ENCODE peak calls at places on chromosomes 1 and 21, in ten cellular contexts. N is osteoblast; I is mammary epithelial cell; A is esophagus squamous epithelium; J is stomach; O is GM23248; Q is PC-9; W is aorta; M is left ventricle myocardium inferior; H is naive thymus-derived CD4-positive, alpha-beta T cell. G is an unnamed sample.

GRCh38 chr1:45722809-45723208 is 27.6 kb downstream of the IPP start:
- DNase-seq in O (peak; percentile 59), H (no peak), Q (no peak), W (no peak), I (no peak), M (no peak), J (no peak), N (no peak), A (no peak), G (no peak)

GRCh38 chr1:51952638-51953037 is 37.9 kb downstream of the RAB3B start:
- DNase-seq in J (no peak), N (no peak), Q (no peak), A (no peak), W (no peak), H (no peak), M (no peak), O (no peak), I (no peak), G (no peak)

GRCh38 chr1:56068908-56069307 is 510.5 kb downstream of the PLPP3 start:
- DNase-seq in N (no peak), A (no peak), W (no peak), Q (no peak), H (no peak), I (peak; percentile 63), M (no peak), J (no peak), O (peak; percentile 88), G (no peak)

GRCh38 chr1:156801409-156802121 is 15.1 kb downstream of the SH2D2A start:
- DNase-seq in A (no peak), N (no peak), Q (no peak), J (no peak), I (no peak), H (no peak), M (peak; percentile 31), O (peak; percentile 86), W (no peak), G (no peak)

GRCh38 chr1:215358356-215358755 is 208.7 kb upstream of the KCTD3 start:
- DNase-seq in Q (no peak), J (no peak), M (no peak), I (no peak), W (no peak), H (no peak), O (no peak), N (no peak), A (no peak), G (no peak)

GRCh38 chr1:226948996-226949395 is 8.9 kb downstream of the COQ8A start:
- DNase-seq in J (no peak), W (no peak), I (no peak), O (no peak), H (no peak), N (no peak), M (no peak), A (no peak), Q (no peak), G (no peak)

GRCh38 chr21:16514316-16514715 is 784.5 kb downstream of the USP25 start:
- DNase-seq in N (no peak), I (peak; percentile 55), A (no peak), W (no peak), Q (no peak), J (no peak), H (no peak), O (no peak), M (no peak), G (no peak)

GRCh38 chr1:29259802-29260441 is 23.6 kb downstream of the PTPRU start:
- DNase-seq in H (peak; percentile 24), Q (no peak), N (peak; percentile 92), O (peak; percentile 73), J (peak; percentile 44), W (peak; percentile 86), I (no peak), M (peak; percentile 67), A (no peak), G (peak; percentile 12)

GRCh38 chr1:171984850-171985485 is 143.7 kb downstream of the DNM3 start:
- DNase-seq in Q (no peak), N (no peak), A (no peak), W (no peak), I (no peak), O (peak; percentile 73), M (no peak), H (peak; percentile 53), J (no peak), G (no peak)

GRCh38 chr1:205191617-205192016 is 19.9 kb downstream of the DSTYK start:
- DNase-seq in A (no peak), J (no peak), I (no peak), N (no peak), M (no peak), O (no peak), Q (no peak), H (no peak), W (no peak), G (no peak)

GRCh38 chr1:181604482-181604881 is 121.2 kb downstream of the CACNA1E start:
- DNase-seq in O (no peak), M (no peak), W (no peak), J (no peak), A (no peak), H (no peak), Q (no peak), I (no peak), N (no peak), G (no peak)

DNA sequence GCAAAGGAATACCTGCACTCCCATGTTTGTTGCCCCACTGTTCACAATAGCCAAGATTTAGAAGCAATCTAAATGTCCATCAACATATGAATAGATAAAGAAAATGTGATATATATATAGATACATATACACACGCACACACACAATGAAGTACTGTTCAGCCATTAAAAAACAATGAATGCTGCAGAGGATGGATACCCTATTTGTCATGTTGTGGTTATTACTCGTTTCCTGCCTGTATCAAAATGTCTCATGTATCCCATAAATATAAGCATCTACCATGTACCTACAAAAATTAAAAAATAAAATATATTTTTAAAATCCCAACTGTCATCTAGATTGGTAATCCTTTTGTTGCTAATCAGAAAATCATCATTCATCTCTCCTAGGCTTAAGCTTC is 634.8 kb upstream of the ADGRL2 start:
- DNase-seq in N (no peak), O (no peak), Q (no peak), M (no peak), A (no peak), H (no peak), W (no peak), J (no peak), I (peak; percentile 57), G (no peak)
- H3K9me3 ChIP-seq in N (no peaks in the 10 kb centered on the region), O (no peaks in the 10 kb centered on the region), Q (no peaks in the 10 kb centered on the region), M (peaks cover 32% of the 10 kb centered on the region), A (no peaks in the 10 kb centered on the region), H (no peaks in the 10 kb centered on the region), W (no peaks in the 10 kb centered on the region), J (peaks cover 12% of the 10 kb centered on the region), I (peaks cover 5% of the 10 kb centered on the region), G (no peaks in the 10 kb centered on the region)

GRCh38 chr1:246923900-246924299 is 7.8 kb downstream of the AHCTF1 start:
- DNase-seq in M (no peak), H (no peak), W (no peak), O (no peak), Q (no peak), A (no peak), J (no peak), I (no peak), N (no peak), G (no peak)

GRCh38 chr1:246919902-246920301 is 11.8 kb downstream of the AHCTF1 start:
- DNase-seq in I (no peak), A (no peak), O (no peak), H (no peak), J (no peak), M (no peak), W (no peak), N (no peak), Q (no peak), G (no peak)

GRCh38 chr1:246925997-246926626 is 5.6 kb downstream of the AHCTF1 start:
- DNase-seq in N (no peak), Q (no peak), J (no peak), W (no peak), O (no peak), A (no peak), M (no peak), H (no peak), I (no peak), G (no peak)

GRCh38 chr1:246923482-246923881 is 8.3 kb downstream of the AHCTF1 start:
- DNase-seq in I (no peak), Q (no peak), J (no peak), O (no peak), M (no peak), H (no peak), N (no peak), W (no peak), A (no peak), G (no peak)

GRCh38 chr1:246921481-246921880 is 10.3 kb downstream of the AHCTF1 start:
- DNase-seq in I (no peak), W (no peak), H (no peak), O (peak; percentile 57), J (no peak), N (peak; percentile 86), M (no peak), Q (no peak), A (no peak), G (no peak)
- H3K9me3 ChIP-seq in I (no peaks in the 10 kb centered on the region), W (no peaks in the 10 kb centered on the region), H (no peaks in the 10 kb centered on the region), O (no peaks in the 10 kb centered on the region), J (no peaks in the 10 kb centered on the region), N (no peaks in the 10 kb centered on the region), M (no peaks in the 10 kb centered on the region), Q (no peaks in the 10 kb centered on the region), A (no peaks in the 10 kb centered on the region), G (no peaks in the 10 kb centered on the region)

GRCh38 chr1:159612211-159612885 is 24.7 kb downstream of the APCS start:
- DNase-seq in W (no peak), M (no peak), Q (no peak), O (no peak), J (no peak), A (no peak), N (no peak), H (no peak), I (no peak), G (no peak)
- H3K9me3 ChIP-seq in W (no peaks in the 10 kb centered on the region), M (peaks cover 13% of the 10 kb centered on the region), Q (no peaks in the 10 kb centered on the region), O (no peaks in the 10 kb centered on the region), J (no peaks in the 10 kb centered on the region), A (no peaks in the 10 kb centered on the region), N (no peaks in the 10 kb centered on the region), H (no peaks in the 10 kb centered on the region), I (no peaks in the 10 kb centered on the region), G (no peaks in the 10 kb centered on the region)

GRCh38 chr1:5686195-5686594 is 306.0 kb downstream of the NPHP4 start:
- DNase-seq in M (no peak), A (no peak), Q (no peak), I (no peak), H (no peak), N (no peak), O (no peak), J (no peak), W (no peak), G (no peak)

GRCh38 chr1:5686925-5687706 is 305.1 kb downstream of the NPHP4 start:
- DNase-seq in M (no peak), W (peak; percentile 38), N (no peak), I (no peak), Q (no peak), A (no peak), H (no peak), J (no peak), O (no peak), G (no peak)

GRCh38 chr1:5683446-5683845 is 308.8 kb downstream of the NPHP4 start:
- DNase-seq in O (no peak), W (peak; percentile 10), J (no peak), Q (no peak), H (no peak), M (no peak), A (no peak), I (no peak), N (no peak), G (no peak)

GRCh38 chr1:5684791-5685190 is 307.4 kb downstream of the NPHP4 start:
- DNase-seq in W (peak; percentile 56), H (no peak), I (no peak), M (no peak), J (no peak), N (no peak), A (no peak), Q (no peak), O (no peak), G (no peak)

GRCh38 chr1:5685446-5686040 is 306.7 kb downstream of the NPHP4 start:
- DNase-seq in Q (no peak), N (no peak), A (no peak), J (no peak), O (no peak), H (no peak), I (no peak), W (peak; percentile 26), M (no peak), G (no peak)
- H3K9me3 ChIP-seq in Q (no peaks in the 10 kb centered on the region), N (no peaks in the 10 kb centered on the region), A (no peaks in the 10 kb centered on the region), J (no peaks in the 10 kb centered on the region), O (no peaks in the 10 kb centered on the region), H (no peaks in the 10 kb centered on the region), I (peaks cover 11% of the 10 kb centered on the region), W (no peaks in the 10 kb centered on the region), M (no peaks in the 10 kb centered on the region), G (no peaks in the 10 kb centered on the region)

G was measured in T-helper 17 cell.